ENCODE peak calls at places on chromosome 13, in seven cellular contexts. T is stimulated activated CD4-positive, alpha-beta T cell treated with anti-CD3 and anti-CD28 coated beads, Interleukin-2, amount 100 ng/mL, for 48 hours; R is activated CD4-positive, alpha-beta T cell treated with anti-CD3 and anti-CD28 coated beads, Interleukin-2, amount 50 U/mL, for 24 hours; C is GM23338; U is SK-N-SH; F is retinal pigment epithelial cell; P is ELR. J is an unnamed sample.

GRCh38 chr13:97256343-97256783 is 34.2 kb downstream of the MBNL2 start:
- DNase-seq in T (no peak), R (peak), C (no peak), U (no peak), F (peak), P (peak), J (no peak)

GRCh38 chr13:49247722-49248432 is at the start of gene CDADC1:
- DNase-seq in T (peak), R (peak), C (peak), U (peak), F (peak), P (peak), J (peak)

GRCh38 chr13:114068723-114069322 is 63.6 kb downstream of the RASA3 start:
- DNase-seq in T (no peak), R (no peak), C (no peak), U (no peak), F (no peak), P (peak), J (no peak)

GRCh38 chr13:107441279-107441678 is 774.1 kb downstream of the LIG4 start:
- DNase-seq in T (no peak), R (no peak), C (no peak), U (no peak), F (no peak), P (peak), J (no peak)

GRCh38 chr13:99911069-99911964 is 60.2 kb downstream of the ZIC5 start:
- DNase-seq in T (no peak), R (no peak), C (peak), U (no peak), F (no peak), P (no peak), J (no peak)

GRCh38 chr13:76904507-76904906 is 18.3 kb upstream of the KCTD12 start:
- DNase-seq in T (no peak), R (no peak), C (no peak), U (no peak), F (no peak), P (no peak), J (no peak)

GRCh38 chr13:106851251-106851650 is 283.3 kb upstream of the ARGLU1 start:
- DNase-seq in T (no peak), R (no peak), C (no peak), U (no peak), F (no peak), P (peak), J (no peak)

GRCh38 chr13:66348745-66349720 is 881.1 kb downstream of the PCDH9 start:
- DNase-seq in T (no peak), R (no peak), C (no peak), U (no peak), F (peak), P (no peak), J (no peak)

GRCh38 chr13:66994097-66994496 is 236.0 kb downstream of the PCDH9 start:
- DNase-seq in T (no peak), R (peak), C (peak), U (peak), F (peak), P (no peak), J (peak)

GRCh38 chr13:93670858-93671257 is 444.3 kb downstream of the GPC6 start:
- DNase-seq in T (no peak), R (no peak), C (no peak), U (no peak), F (no peak), P (no peak), J (no peak)

GRCh38 chr13:72397265-72397664 is 330.2 kb downstream of the MZT1 start:
- DNase-seq in T (no peak), R (no peak), C (no peak), U (no peak), F (no peak), P (no peak), J (no peak)

GRCh38 chr13:37039908-37040307 is 19.6 kb downstream of the SUPT20H start:
- DNase-seq in T (no peak), R (no peak), C (no peak), U (no peak), F (no peak), P (no peak), J (no peak)

GRCh38 chr13:109096101-109096500 is 466.7 kb downstream of the MYO16 start:
- DNase-seq in T (no peak), R (no peak), C (no peak), U (no peak), F (no peak), P (peak), J (no peak)

GRCh38 chr13:86692291-86692690 is 893.1 kb upstream of the SLITRK6 start:
- DNase-seq in T (no peak), R (no peak), C (no peak), U (no peak), F (no peak), P (no peak), J (no peak)

GRCh38 chr13:75226092-75226491 is 255.9 kb downstream of the TBC1D4 start:
- DNase-seq in T (no peak), R (no peak), C (peak), U (no peak), F (no peak), P (no peak), J (no peak)

GRCh38 chr13:99909836-99910619 is 61.5 kb downstream of the ZIC5 start:
- DNase-seq in T (no peak), R (no peak), C (no peak), U (no peak), F (no peak), P (no peak), J (no peak)

GRCh38 chr13:112059457-112060317 is 7.3 kb upstream of the SOX1 start:
- DNase-seq in T (no peak), R (no peak), C (no peak), U (no peak), F (no peak), P (no peak), J (no peak)

GRCh38 chr13:29511980-29512379 is 83.5 kb downstream of the SLC7A1 start:
- DNase-seq in T (no peak), R (no peak), C (no peak), U (no peak), F (no peak), P (no peak), J (no peak)

GRCh38 chr13:110108348-110109139 is 198.4 kb downstream of the COL4A1 start:
- DNase-seq in T (no peak), R (no peak), C (peak), U (peak), F (peak), P (peak), J (peak)

GRCh38 chr13:49579501-49579900 is 5.9 kb downstream of the RCBTB1 start:
- DNase-seq in T (no peak), R (no peak), C (no peak), U (no peak), F (no peak), P (no peak), J (no peak)

GRCh38 chr13:101695870-101696516 is 243.5 kb downstream of the ITGBL1 start:
- DNase-seq in T (no peak), R (no peak), C (no peak), U (no peak), F (no peak), P (no peak), J (no peak)

GRCh38 chr13:25018729-25019115 is 77.2 kb upstream of the PABPC3 start:
- DNase-seq in T (no peak), R (no peak), C (peak), U (no peak), F (no peak), P (no peak), J (no peak)

GRCh38 chr13:111531505-111531904 is 211.1 kb downstream of the TEX29 start:
- DNase-seq in T (no peak), R (no peak), C (no peak), U (no peak), F (no peak), P (no peak), J (no peak)

GRCh38 chr13:52399708-52400107 is 6.3 kb downstream of the THSD1 start:
- DNase-seq in T (no peak), R (no peak), C (peak), U (no peak), F (no peak), P (peak), J (no peak)

GRCh38 chr13:90015565-90016507 is 1331.7 kb upstream of the MIR17HG start:
- DNase-seq in T (no peak), R (no peak), C (no peak), U (no peak), F (no peak), P (peak), J (no peak)

GRCh38 chr13:75876371-75877050 is 240.4 kb downstream of the LMO7 start:
- DNase-seq in T (peak), R (peak), C (peak), U (peak), F (peak), P (peak), J (peak)

GRCh38 chr13:81409284-81409683 is 1068.4 kb upstream of the SPRY2 start:
- DNase-seq in T (no peak), R (no peak), C (no peak), U (no peak), F (no peak), P (peak), J (no peak)

GRCh38 chr13:65057986-65058385 is 2172.2 kb downstream of the PCDH9 start:
- DNase-seq in T (no peak), R (no peak), C (no peak), U (no peak), F (no peak), P (no peak), J (no peak)

GRCh38 chr13:98632971-98633370 is 56.1 kb upstream of the STK24 start:
- DNase-seq in T (no peak), R (no peak), C (no peak), U (no peak), F (no peak), P (peak), J (no peak)

GRCh38 chr13:33249066-33249465 is 36.5 kb downstream of the STARD13 start:
- DNase-seq in T (no peak), R (no peak), C (no peak), U (no peak), F (no peak), P (peak), J (no peak)

J was measured in foreskin melanocyte.